ENCODE peak calls at places on chromosome 6, in four cellular contexts. T is IMR-90, G is HepG2, L is K562. J is an unnamed sample.

GRCh38 chr6:71038966-71039365 is 82.1 kb upstream of the B3GAT2 start:
- DNase-seq in G (no peak), L (no peak), T (no peak), J (no peak)

GRCh38 chr6:160505970-160506369 is 157.8 kb downstream of the SLC22A3 start:
- DNase-seq in L (no peak), T (no peak), G (no peak), J (no peak)

GRCh38 chr6:17816921-17817611 is 110.3 kb upstream of the NUP153 start:
- DNase-seq in G (peak), T (peak), L (no peak), J (peak)

GRCh38 chr6:109580519-109580918 is 97.5 kb upstream of the ZBTB24 start:
- DNase-seq in L (no peak), G (no peak), T (peak), J (no peak)

GRCh38 chr6:142885182-142885867 is 59.7 kb downstream of the HIVEP2 start:
- DNase-seq in L (no peak), G (peak), T (peak), J (peak)

GRCh38 chr6:41200296-41200900 is 551 bp downstream of the TREML2 start:
- DNase-seq in T (no peak), L (no peak), G (no peak), J (no peak)

GRCh38 chr6:33634203-33634727 is 13.1 kb downstream of the ITPR3 start:
- DNase-seq in G (peak), T (no peak), L (no peak), J (no peak)

GRCh38 chr6:24936641-24937317 is 1.0 kb upstream of the RIPOR2 start:
- DNase-seq in G (no peak), T (peak), L (no peak), J (no peak)

GRCh38 chr6:35160642-35161041 is 19.5 kb upstream of the TCP11 start:
- DNase-seq in L (no peak), T (no peak), G (no peak), J (no peak)

GRCh38 chr6:28357036-28357435 is 7.3 kb downstream of the ZKSCAN3 start:
- DNase-seq in G (no peak), T (peak), L (no peak), J (no peak)

GRCh38 chr6:125904871-125905270 is 51.7 kb upstream of the HINT3 start:
- DNase-seq in G (no peak), T (peak), L (no peak), J (no peak)

GRCh38 chr6:20313960-20314530 is 87.6 kb upstream of the E2F3 start:
- DNase-seq in T (no peak), L (no peak), G (no peak), J (no peak)

GRCh38 chr6:26272171-26272631 is 92.8 kb upstream of the BTN3A2 start:
- DNase-seq in G (no peak), T (no peak), L (no peak), J (no peak)

GRCh38 chr6:21133902-21134301 is 459.6 kb upstream of the SOX4 start:
- DNase-seq in L (no peak), T (no peak), G (no peak), J (no peak)

GRCh38 chr6:77620290-77620882 is 32.5 kb upstream of the MEI4 start:
- DNase-seq in T (no peak), L (no peak), G (peak), J (peak)

GRCh38 chr6:134816780-134817179 is 133.1 kb downstream of the ALDH8A1 start:
- DNase-seq in T (peak), L (no peak), G (no peak), J (no peak)

GRCh38 chr6:16477367-16478149 is 239.2 kb downstream of the GMPR start:
- DNase-seq in T (no peak), G (no peak), L (no peak), J (no peak)

GRCh38 chr6:111843347-111844147 is 29.7 kb downstream of the FYN start:
- DNase-seq in T (no peak), L (peak), G (peak), J (no peak)

GRCh38 chr6:169692516-169692915 is 9.3 kb downstream of the WDR27 start:
- DNase-seq in T (no peak), G (no peak), L (no peak), J (no peak)

DNA sequence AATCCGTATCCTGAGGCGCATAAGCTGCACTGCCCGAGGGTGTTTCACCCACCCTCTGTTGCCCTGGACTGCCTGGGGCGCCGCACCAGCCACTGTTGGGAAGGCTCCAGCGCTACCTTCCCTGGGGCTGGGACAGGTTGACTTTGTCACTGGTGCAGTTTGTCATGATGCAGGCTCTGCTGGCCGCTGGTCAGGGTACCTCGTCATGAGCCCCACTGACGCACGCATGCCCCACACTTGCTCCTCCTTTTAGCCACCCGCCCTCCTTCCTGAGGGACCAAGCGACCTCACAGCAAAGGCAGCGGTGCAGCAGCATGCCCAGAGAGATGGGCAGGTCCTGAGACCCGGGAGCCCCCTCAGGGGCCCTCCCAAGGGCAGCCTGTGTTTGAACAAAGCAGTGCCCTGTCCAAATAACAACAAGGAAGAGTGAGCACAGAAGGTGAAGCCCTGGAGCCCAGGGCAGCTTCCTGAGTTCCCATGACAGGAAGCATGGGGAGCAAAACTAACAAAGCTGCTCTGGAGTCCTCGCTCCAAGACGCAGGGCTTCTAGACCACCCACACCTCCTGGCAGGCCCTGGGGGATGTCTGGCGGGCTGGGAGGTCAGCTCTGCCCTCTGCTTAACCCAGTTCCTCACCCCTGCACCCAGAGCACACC is 50.1 kb upstream of the SMOC2 start:
- DNase-seq in T (no peak), L (no peak), G (no peak), J (no peak)
- TF ChIP-seq MAZ in T (no peak), L (no peak), G (no peak), J (no peak)

GRCh38 chr6:93017626-93018025 is 401.7 kb downstream of the EPHA7 start:
- DNase-seq in L (no peak), G (no peak), T (no peak), J (no peak)
- TF ChIP-seq MAZ in L (no peak), G (no peak), T (no peak), J (no peak)

DNA sequence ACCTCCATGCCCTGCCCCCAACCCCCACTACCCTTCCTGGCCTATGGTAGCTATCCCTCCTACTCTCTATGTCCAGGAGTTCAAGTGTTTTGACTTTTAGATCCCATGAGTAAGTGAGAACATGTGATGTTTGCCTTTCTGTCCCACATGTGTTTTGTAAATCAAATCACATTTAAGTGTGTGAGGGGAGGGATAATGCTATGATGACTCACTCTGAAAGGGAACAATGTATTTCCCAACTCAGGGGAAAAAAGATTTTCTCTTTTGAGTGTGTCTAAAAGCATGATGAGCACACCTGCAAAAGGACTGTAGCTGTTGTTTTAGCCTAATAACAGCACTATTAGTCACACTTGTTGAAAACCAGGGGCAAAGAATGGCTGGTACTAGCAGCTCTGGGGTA is 193.7 kb downstream of the GJA10 start:
- DNase-seq in L (no peak), G (no peak), T (peak), J (no peak)
- TF ChIP-seq MAZ in L (no peak), G (no peak), T (no peak), J (no peak)

GRCh38 chr6:39026175-39026574 is 22.4 kb upstream of the GLP1R start:
- DNase-seq in G (no peak), L (no peak), T (no peak), J (no peak)
- TF ChIP-seq MAZ in G (no peak), L (no peak), T (no peak), J (no peak)

GRCh38 chr6:153553627-153554026 is 422.5 kb upstream of the RGS17 start:
- DNase-seq in T (no peak), G (peak), L (no peak), J (peak)
- TF ChIP-seq MAZ in T (no peak), G (no peak), L (no peak), J (no peak)

DNA sequence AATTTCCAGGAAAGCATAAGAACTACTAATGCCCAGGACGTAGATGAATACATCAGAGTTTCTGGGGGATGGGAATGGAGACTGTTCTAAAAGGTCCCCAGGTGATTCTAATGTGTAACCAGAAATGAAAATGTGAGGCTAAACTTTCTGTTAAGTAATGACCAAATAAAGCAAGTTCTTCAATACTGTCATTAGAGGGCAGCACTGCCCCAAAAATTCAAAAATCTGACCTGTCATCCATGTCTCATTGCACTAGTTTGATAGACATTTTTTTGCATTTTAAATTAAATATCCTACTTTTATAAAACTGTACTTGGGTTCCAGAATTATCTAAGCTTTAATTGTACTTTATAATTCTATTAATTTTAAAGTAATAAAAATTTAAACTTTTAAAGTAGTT is 94.9 kb downstream of the RFX6 start:
- DNase-seq in G (peak), L (peak), T (peak), J (peak)
- TF ChIP-seq MAZ in G (no peak), L (no peak), T (no peak), J (no peak)

DNA sequence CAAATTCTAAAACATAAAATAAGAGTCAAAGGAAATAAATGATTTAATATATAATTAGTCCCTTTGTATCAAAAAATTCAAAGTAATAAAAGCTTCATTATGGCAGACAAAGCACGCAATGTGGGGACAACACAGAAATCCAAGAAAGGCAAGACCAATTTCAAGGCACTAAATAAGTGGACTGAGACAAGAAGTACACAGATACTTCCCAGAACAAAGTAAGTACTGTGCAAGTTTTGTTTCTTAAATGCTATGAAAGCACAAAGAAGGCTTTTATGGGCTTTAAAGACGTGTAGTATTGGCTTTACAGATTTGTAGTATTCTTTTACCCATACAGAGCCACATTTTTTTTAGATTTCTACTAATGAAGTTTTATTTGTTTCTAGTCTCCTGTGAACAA is 174.6 kb downstream of the TRDN start:
- DNase-seq in L (no peak), G (no peak), T (no peak), J (no peak)
- TF ChIP-seq MAZ in L (no peak), G (no peak), T (no peak), J (no peak)